ENCODE peak calls at places on chromosomes 7 and 10, in nine cellular contexts. H is CD8-positive, alpha-beta T cell; Y is PC-9; B is SK-N-SH; F is heart right ventricle; U is neural progenitor cell; O is cardiac muscle cell; A is BJ; C is transverse colon. G is an unnamed sample.

GRCh38 chr10:12501851-12502525 is 152.6 kb downstream of the CAMK1D start:
- DNase-seq in H (no peak), Y (no peak), B (no peak), F (peak; percentile 28), U (no peak), O (no peak), A (no peak), C (no peak), G (no peak)

GRCh38 chr10:43708256-43708655 is 59.6 kb upstream of the ZNF32 start:
- DNase-seq in H (no peak), Y (no peak), B (no peak), F (no peak), U (no peak), O (no peak), A (no peak), C (no peak), G (no peak)

GRCh38 chr10:101941871-101942270 is 98.3 kb upstream of the KCNIP2 start:
- DNase-seq in H (no peak), Y (no peak), B (no peak), F (no peak), U (no peak), O (no peak), A (no peak), C (no peak), G (no peak)

GRCh38 chr10:3203198-3203597 is 30.6 kb upstream of the PITRM1 start:
- DNase-seq in H (no peak), Y (no peak), B (no peak), F (no peak), U (no peak), O (no peak), A (no peak), C (no peak), G (no peak)

GRCh38 chr7:149818536-149818840 is 19.7 kb upstream of the ZNF862 start:
- DNase-seq in H (no peak), Y (no peak), B (no peak), F (peak; percentile 8), U (no peak), O (no peak), A (no peak), C (no peak), G (no peak)

GRCh38 chr10:28254290-28254985 is 48.4 kb downstream of the MPP7 start:
- DNase-seq in H (no peak), Y (no peak), B (no peak), F (no peak), U (no peak), O (no peak), A (no peak), C (no peak), G (no peak)

GRCh38 chr7:5425507-5426225 is 2.0 kb upstream of the TNRC18 start:
- DNase-seq in H (no peak), Y (peak; percentile 71), B (peak; percentile 83), F (peak; percentile 67), U (peak; percentile 89), O (peak; percentile 90), A (no peak), C (peak; percentile 69), G (peak; percentile 88)

GRCh38 chr7:101121996-101122932 is 4.6 kb upstream of the SERPINE1 start:
- DNase-seq in H (no peak), Y (peak; percentile 91), B (no peak), F (peak; percentile 64), U (peak; percentile 32), O (peak; percentile 88), A (peak; percentile 97), C (peak; percentile 65), G (peak; percentile 72)

GRCh38 chr7:47737606-47738005 is 155.7 kb upstream of the TNS3 start:
- DNase-seq in H (no peak), Y (no peak), B (no peak), F (no peak), U (no peak), O (no peak), A (no peak), C (no peak), G (no peak)

GRCh38 chr7:121113288-121113687 is 124.8 kb downstream of the CPED1 start:
- DNase-seq in H (no peak), Y (peak; percentile 43), B (no peak), F (no peak), U (no peak), O (no peak), A (no peak), C (no peak), G (no peak)

GRCh38 chr10:118499186-118499585 is 96.3 kb downstream of the PRLHR start:
- DNase-seq in H (no peak), Y (no peak), B (no peak), F (no peak), U (no peak), O (no peak), A (no peak), C (no peak), G (no peak)

GRCh38 chr10:1873916-1874315 is 136.6 kb upstream of the ADARB2 start:
- DNase-seq in H (no peak), Y (no peak), B (no peak), F (no peak), U (no peak), O (no peak), A (no peak), C (no peak), G (no peak)

GRCh38 chr10:70514591-70514990 is 36.0 kb downstream of the PALD1 start:
- DNase-seq in H (no peak), Y (no peak), B (no peak), F (no peak), U (no peak), O (no peak), A (no peak), C (no peak), G (no peak)

GRCh38 chr7:158530800-158531609 is 56.6 kb downstream of the PTPRN2 start:
- DNase-seq in H (no peak), Y (no peak), B (no peak), F (no peak), U (no peak), O (no peak), A (no peak), C (no peak), G (peak; percentile 51)

GRCh38 chr10:107561136-107561650 is 396.7 kb upstream of the SORCS1 start:
- DNase-seq in H (no peak), Y (no peak), B (no peak), F (no peak), U (no peak), O (no peak), A (no peak), C (no peak), G (no peak)

GRCh38 chr7:52249741-52250140 is 785.7 kb upstream of the POM121L12 start:
- DNase-seq in H (no peak), Y (no peak), B (no peak), F (no peak), U (no peak), O (no peak), A (no peak), C (no peak), G (no peak)

GRCh38 chr7:140062118-140062527 is 628 bp downstream of the PARP12 start:
- DNase-seq in H (peak; percentile 52), Y (no peak), B (no peak), F (peak; percentile 30), U (no peak), O (no peak), A (no peak), C (peak; percentile 50), G (peak; percentile 70)

GRCh38 chr7:95718556-95719410 is 53.6 kb upstream of the DYNC1I1 start:
- DNase-seq in H (no peak), Y (no peak), B (peak; percentile 29), F (no peak), U (no peak), O (no peak), A (no peak), C (no peak), G (no peak)

GRCh38 chr7:100130608-100131453 is 4.1 kb downstream of the MBLAC1 start:
- DNase-seq in H (peak; percentile 87), Y (peak; percentile 39), B (peak; percentile 88), F (peak; percentile 84), U (peak; percentile 92), O (peak; percentile 86), A (no peak), C (peak; percentile 90), G (peak; percentile 96)

GRCh38 chr10:12194752-12195271 is 879 bp downstream of the NUDT5 start:
- DNase-seq in H (peak; percentile 34), Y (no peak), B (peak; percentile 35), F (peak; percentile 44), U (peak; percentile 28), O (peak; percentile 14), A (no peak), C (peak; percentile 49), G (peak; percentile 51)

GRCh38 chr7:135539629-135540028 is 18.1 kb upstream of the NUP205 start:
- DNase-seq in H (no peak), Y (no peak), B (no peak), F (no peak), U (no peak), O (no peak), A (no peak), C (no peak), G (no peak)
- H3K36me3 ChIP-seq in H (no peaks in the 10 kb centered on the region), Y (no peaks in the 10 kb centered on the region), B (no peaks in the 10 kb centered on the region), F (no peaks in the 10 kb centered on the region), U (no peaks in the 10 kb centered on the region), O (no peaks in the 10 kb centered on the region), A (no peaks in the 10 kb centered on the region), C (no peaks in the 10 kb centered on the region), G (no peaks in the 10 kb centered on the region)

DNA sequence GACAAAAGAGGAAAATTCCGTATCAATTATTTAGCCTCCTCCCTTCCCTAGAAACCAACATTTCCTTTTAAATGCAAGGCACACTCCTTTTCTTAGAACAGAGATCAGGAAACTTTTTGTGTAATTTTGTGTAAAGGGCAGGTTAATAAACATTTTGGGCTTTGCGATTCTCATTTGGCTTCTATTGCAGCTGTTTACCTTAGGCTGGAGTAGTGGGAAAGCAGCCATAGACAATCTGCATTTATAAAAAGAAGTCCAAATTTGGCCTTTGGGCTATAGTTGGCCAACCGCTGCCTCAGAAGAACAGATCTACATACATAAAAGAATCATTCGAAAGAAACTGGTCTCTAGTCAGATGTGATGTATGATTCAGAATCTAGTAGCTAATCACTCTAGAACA is 35.3 kb downstream of the NAMPT start:
- DNase-seq in H (no peak), Y (no peak), B (no peak), F (no peak), U (no peak), O (no peak), A (no peak), C (no peak), G (no peak)
- H3K36me3 ChIP-seq in H (peaks cover 4% of the 10 kb centered on the region), Y (peaks cover 55% of the 10 kb centered on the region), B (peaks cover 62% of the 10 kb centered on the region), F (no peaks in the 10 kb centered on the region), U (peaks cover 28% of the 10 kb centered on the region), O (peaks cover 22% of the 10 kb centered on the region), A (peaks cover 1% of the 10 kb centered on the region), C (peaks cover 41% of the 10 kb centered on the region), G (peaks cover 1% of the 10 kb centered on the region)

DNA sequence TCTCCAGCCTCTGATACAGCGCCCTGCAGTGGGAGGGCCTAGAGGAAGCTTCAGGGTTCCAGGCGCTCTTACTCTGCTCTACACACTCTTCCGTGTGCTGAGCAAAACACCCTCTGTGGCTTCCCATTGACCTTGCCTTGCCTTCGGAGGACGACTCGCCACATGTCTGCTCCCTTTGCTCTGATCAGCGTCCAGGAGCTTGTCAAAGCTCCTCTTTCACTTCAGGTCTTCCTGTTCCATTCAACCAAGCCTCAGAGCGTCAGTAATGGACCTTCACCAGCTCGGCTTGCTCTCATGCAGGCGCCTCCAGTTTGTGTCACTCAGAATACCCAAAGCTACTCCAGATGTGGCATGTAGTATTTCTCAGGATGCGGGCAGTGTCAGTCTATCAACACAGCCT is 173.9 kb downstream of the ARID5B start:
- DNase-seq in H (no peak), Y (no peak), B (no peak), F (no peak), U (no peak), O (no peak), A (no peak), C (no peak), G (no peak)
- H3K36me3 ChIP-seq in H (no peaks in the 10 kb centered on the region), Y (peaks cover 3% of the 10 kb centered on the region), B (peaks cover 52% of the 10 kb centered on the region), F (no peaks in the 10 kb centered on the region), U (no peaks in the 10 kb centered on the region), O (no peaks in the 10 kb centered on the region), A (peaks cover 39% of the 10 kb centered on the region), C (peaks cover 22% of the 10 kb centered on the region), G (no peaks in the 10 kb centered on the region)

GRCh38 chr10:119834188-119834587 is 38.5 kb downstream of the MCMBP start:
- DNase-seq in H (no peak), Y (peak; percentile 39), B (no peak), F (no peak), U (no peak), O (no peak), A (no peak), C (no peak), G (no peak)
- H3K36me3 ChIP-seq in H (peaks cover 51% of the 10 kb centered on the region), Y (peaks cover 4% of the 10 kb centered on the region), B (peaks cover 95% of the 10 kb centered on the region), F (peaks cover 6% of the 10 kb centered on the region), U (peaks cover 29% of the 10 kb centered on the region), O (peaks cover 60% of the 10 kb centered on the region), A (peaks cover 21% of the 10 kb centered on the region), C (peaks cover 86% of the 10 kb centered on the region), G (peaks cover 26% of the 10 kb centered on the region)